ENCODE peak calls at places on chromosomes 7 and 10, in eight cellular contexts. W, Z, C, H, L, V, K and Q are unnamed samples.
A peak's percentile ranks its signal among the peaks of the same experiment; 100 is the strongest.

GRCh38 chr10:126064512-126064911 is 168.1 kb downstream of the FANK1 start:
- DNase-seq in C (no peak), V (no peak), K (no peak), Z (no peak), W (no peak), L (no peak), H (no peak), Q (no peak)

GRCh38 chr7:41685684-41686083 is 17.2 kb downstream of the INHBA start:
- DNase-seq in V (peak; percentile 75), Z (no peak), H (no peak), C (no peak), L (no peak), K (no peak), W (no peak), Q (no peak)

GRCh38 chr10:33800545-33800944 is 466.1 kb upstream of the NRP1 start:
- DNase-seq in Z (no peak), W (no peak), V (no peak), C (no peak), L (no peak), H (no peak), K (no peak), Q (no peak)

GRCh38 chr10:12483996-12484944 is 134.9 kb downstream of the CAMK1D start:
- DNase-seq in C (no peak), L (no peak), H (no peak), Z (no peak), K (no peak), V (no peak), W (no peak), Q (no peak)

GRCh38 chr7:922334-923107 is 32.0 kb downstream of the ADAP1 start:
- DNase-seq in C (peak; percentile 17), W (peak; percentile 28), Z (peak; percentile 50), V (no peak), H (no peak), L (no peak), K (no peak), Q (no peak)

GRCh38 chr7:7965301-7965700 is 3.3 kb upstream of the GLCCI1 start:
- DNase-seq in C (no peak), L (no peak), V (no peak), K (no peak), Z (no peak), H (no peak), W (no peak), Q (no peak)

GRCh38 chr7:107874605-107875446 is 16.2 kb upstream of the DLD start:
- DNase-seq in V (peak; percentile 75), C (no peak), L (peak; percentile 18), Z (no peak), K (no peak), H (peak; percentile 69), W (no peak), Q (peak; percentile 48)

GRCh38 chr10:3948843-3949242 is 163.8 kb upstream of the KLF6 start:
- DNase-seq in W (no peak), C (no peak), H (peak; percentile 80), K (no peak), L (no peak), V (peak; percentile 75), Z (no peak), Q (no peak)

GRCh38 chr7:142313528-142313927 is 55.7 kb upstream of the PRSS58 start:
- DNase-seq in K (no peak), V (no peak), L (no peak), C (no peak), Z (no peak), W (no peak), H (no peak), Q (no peak)

GRCh38 chr7:128841961-128842673 is 11.9 kb downstream of the FLNC start:
- DNase-seq in L (no peak), W (no peak), C (peak; percentile 56), K (no peak), Z (no peak), H (no peak), V (peak; percentile 55), Q (peak; percentile 32)

GRCh38 chr10:79176052-79176501 is 107.3 kb downstream of the ZMIZ1 start:
- DNase-seq in Z (no peak), C (no peak), V (peak; percentile 81), K (no peak), W (no peak), L (no peak), H (no peak), Q (no peak)

GRCh38 chr7:23767514-23767913 is 57.5 kb downstream of the STK31 start:
- DNase-seq in V (no peak), Z (no peak), L (no peak), C (no peak), W (no peak), H (no peak), K (no peak), Q (no peak)

GRCh38 chr10:5905854-5906507 is 15.9 kb downstream of the FBH1 start:
- DNase-seq in Z (no peak), L (no peak), H (no peak), V (no peak), W (no peak), K (no peak), C (no peak), Q (no peak)

GRCh38 chr7:48280100-48280499 is 108.8 kb downstream of the ABCA13 start:
- DNase-seq in V (peak; percentile 44), W (no peak), Z (no peak), H (peak; percentile 87), C (no peak), K (peak; percentile 21), L (peak; percentile 49), Q (peak; percentile 47)